ENCODE peak calls at places on chromosomes 6 and 20, in eight cellular contexts. C is tibial nerve, U is ovary, D is A549, P is Peyer's patch, B is HCT116, A is HepG2, S is breast epithelium. I is an unnamed sample.

GRCh38 chr20:6767166-6767535 is 335 bp upstream of the BMP2 start:
- DNase-seq in C (no peak), U (no peak), D (no peak), P (no peak), B (no peak), A (no peak), S (no peak), I (no peak)

GRCh38 chr6:110875548-110876169 is 1.1 kb downstream of the AMD1 start:
- DNase-seq in C (no peak), U (peak; percentile 78), D (no peak), P (peak; percentile 74), B (no peak), A (no peak), S (no peak), I (peak; percentile 62)

GRCh38 chr20:1505361-1505760 is 14.1 kb upstream of the SIRPB2 start:
- DNase-seq in C (no peak), U (no peak), D (no peak), P (no peak), B (no peak), A (no peak), S (no peak), I (no peak)

GRCh38 chr6:159180001-159180400 is 10.8 kb downstream of the FNDC1 start:
- DNase-seq in C (no peak), U (no peak), D (no peak), P (no peak), B (no peak), A (no peak), S (no peak), I (no peak)

GRCh38 chr6:7236312-7237209 is 76.4 kb downstream of the SSR1 start:
- DNase-seq in C (no peak), U (no peak), D (no peak), P (no peak), B (peak; percentile 35), A (no peak), S (no peak), I (peak; percentile 57)

GRCh38 chr6:108710560-108710959 is 137.7 kb upstream of the ARMC2 start:
- DNase-seq in C (no peak), U (no peak), D (no peak), P (no peak), B (no peak), A (no peak), S (no peak), I (no peak)

GRCh38 chr20:63939061-63939935 is 16.9 kb downstream of the UCKL1 start:
- DNase-seq in C (no peak), U (no peak), D (no peak), P (no peak), B (no peak), A (no peak), S (no peak), I (no peak)

GRCh38 chr6:12602951-12603710 is 113.4 kb upstream of the PHACTR1 start:
- DNase-seq in C (no peak), U (no peak), D (peak; percentile 19), P (no peak), B (peak; percentile 28), A (peak; percentile 43), S (peak; percentile 43), I (peak; percentile 26)

GRCh38 chr6:151241853-151242252 is 2.1 kb downstream of the AKAP12 start:
- DNase-seq in C (no peak), U (no peak), D (no peak), P (no peak), B (no peak), A (no peak), S (no peak), I (no peak)

GRCh38 chr6:151239603-151240035 is at the start of gene AKAP12:
- DNase-seq in C (peak; percentile 24), U (peak; percentile 77), D (no peak), P (no peak), B (no peak), A (no peak), S (no peak), I (no peak)

GRCh38 chr20:60092729-60093128 is 134.5 kb downstream of the CDH26 start:
- DNase-seq in C (no peak), U (no peak), D (no peak), P (no peak), B (no peak), A (no peak), S (no peak), I (no peak)

DNA sequence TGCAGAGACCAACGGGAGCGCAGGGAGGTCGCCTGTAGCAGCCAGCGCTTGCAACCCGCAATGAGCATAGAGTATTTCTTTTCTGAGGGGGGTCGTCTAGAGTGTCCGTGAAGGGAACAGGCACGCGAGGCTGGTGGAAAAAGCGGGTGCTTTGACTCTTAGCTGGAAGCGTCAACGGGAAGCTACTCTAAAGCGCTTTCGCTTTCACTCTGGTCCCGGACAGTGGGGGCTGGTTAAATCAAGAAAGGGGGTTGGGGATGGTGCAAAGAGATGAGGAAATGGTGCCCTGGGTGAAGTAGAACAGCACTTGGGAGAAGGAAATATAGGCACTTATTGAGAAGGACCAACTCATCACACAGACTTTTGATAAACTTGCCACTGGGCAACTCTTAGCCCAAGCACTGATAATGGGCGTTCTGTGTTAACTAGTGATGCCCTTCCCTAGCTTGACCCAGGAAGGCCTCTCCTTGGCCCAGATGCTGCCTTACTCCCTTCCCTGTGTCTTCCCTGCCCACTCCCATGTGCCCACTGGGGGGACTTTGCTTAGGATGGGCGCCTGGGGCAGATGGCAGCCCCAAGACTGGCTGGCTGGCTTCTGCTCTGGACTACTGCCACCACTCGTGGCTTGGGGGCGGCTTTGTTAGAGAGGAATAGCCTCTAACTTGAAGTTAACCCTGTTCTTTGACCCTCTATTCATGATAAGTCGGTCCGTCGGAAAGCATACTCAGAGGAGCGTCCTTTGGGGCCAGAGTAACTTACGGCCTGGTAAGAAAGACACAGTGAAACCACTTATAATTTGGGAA is 585 bp downstream of the PSMB9 start:
- DNase-seq in C (no peak), U (no peak), D (peak; percentile 18), P (peak; percentile 83), B (no peak), A (no peak), S (no peak), I (peak; percentile 34)
- TF ChIP-seq POLR2A in C (no peak), U (no peak), D (no peak), P (no peak), B (no peak), A (no peak), S (no peak), I (no peak)

DNA sequence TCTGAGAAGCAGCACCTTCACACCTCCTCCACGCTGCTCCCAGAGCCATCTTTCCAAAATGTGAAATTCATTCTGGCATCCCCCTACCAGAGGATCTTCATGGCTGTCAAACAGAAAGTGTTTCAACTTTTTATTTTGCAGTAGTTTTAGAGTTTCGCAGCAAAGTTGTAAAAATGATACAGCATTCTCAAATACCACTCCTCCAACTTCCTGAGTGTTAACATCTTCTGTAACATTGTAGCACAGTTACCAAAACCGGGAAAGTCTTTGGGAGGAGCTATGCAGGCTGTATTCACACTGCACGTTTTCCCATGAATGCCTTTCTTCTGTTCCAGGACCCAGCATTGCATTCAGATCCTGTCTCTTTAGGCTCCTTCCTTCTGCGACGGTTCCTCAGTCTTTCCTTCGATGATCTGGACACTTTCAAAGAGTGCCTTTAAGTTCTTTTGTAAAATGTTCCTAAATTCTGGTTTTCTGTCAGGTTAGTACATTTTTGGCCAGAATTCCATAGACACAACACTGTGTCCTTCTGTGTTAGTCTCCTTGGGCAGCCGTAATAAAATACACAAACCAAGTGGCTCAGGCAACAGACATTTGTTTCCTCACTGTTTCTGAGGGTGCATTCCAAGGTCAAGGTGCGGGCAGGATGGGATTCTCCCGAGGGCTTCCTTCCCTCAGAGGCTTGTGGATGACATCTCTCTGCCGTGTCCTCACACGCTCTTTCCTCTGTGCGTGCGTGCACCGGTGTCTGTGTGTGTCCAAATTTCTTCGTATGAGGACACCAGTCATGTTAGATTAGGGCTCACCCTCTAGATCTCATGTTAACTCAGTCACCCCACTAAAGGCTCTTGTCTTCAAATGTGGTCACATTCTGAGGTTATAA is 30.3 kb downstream of the CDYL start:
- DNase-seq in C (no peak), U (no peak), D (no peak), P (no peak), B (no peak), A (no peak), S (no peak), I (no peak)
- TF ChIP-seq CTCF in C (no peak), U (no peak), D (no peak), P (no peak), B (no peak), A (no peak), S (no peak), I (no peak)

GRCh38 chr20:38840053-38840893 is 34.8 kb downstream of the PPP1R16B start:
- DNase-seq in C (no peak), U (no peak), D (no peak), P (no peak), B (no peak), A (no peak), S (no peak), I (no peak)

GRCh38 chr20:38840894-38841470 is 35.5 kb downstream of the PPP1R16B start:
- DNase-seq in C (no peak), U (no peak), D (no peak), P (no peak), B (no peak), A (no peak), S (no peak), I (no peak)

GRCh38 chr20:38838326-38838725 is 32.8 kb downstream of the PPP1R16B start:
- DNase-seq in C (no peak), U (no peak), D (no peak), P (no peak), B (no peak), A (no peak), S (no peak), I (no peak)

GRCh38 chr20:38841570-38841969 is 36.1 kb downstream of the PPP1R16B start:
- DNase-seq in C (no peak), U (no peak), D (no peak), P (no peak), B (no peak), A (no peak), S (no peak), I (no peak)

DNA sequence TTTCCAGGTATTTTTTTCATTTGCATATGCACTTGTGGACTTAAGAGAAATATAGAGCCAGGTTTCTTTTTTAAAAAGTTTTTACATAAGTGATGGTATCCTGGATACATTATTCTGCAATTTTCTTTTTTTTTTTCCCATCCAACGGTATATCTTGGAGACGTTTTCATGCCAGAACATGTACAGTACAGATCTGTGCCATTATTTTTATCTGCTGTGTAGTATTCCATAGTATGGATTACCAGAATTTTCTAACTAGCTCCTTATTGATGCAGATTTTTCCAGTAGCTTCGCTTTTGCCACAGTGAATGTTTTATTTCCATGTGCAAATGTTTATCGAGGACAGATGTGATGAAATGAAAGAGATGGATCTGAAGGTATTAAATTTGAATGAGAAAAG is 34.1 kb downstream of the PPP1R16B start:
- DNase-seq in C (no peak), U (no peak), D (no peak), P (no peak), B (no peak), A (no peak), S (no peak), I (no peak)
- H3K4me1 ChIP-seq in C (no peaks in the 10 kb centered on the region), U (no peaks in the 10 kb centered on the region), D (no peaks in the 10 kb centered on the region), P (no peaks in the 10 kb centered on the region), B (no peaks in the 10 kb centered on the region), A (no peaks in the 10 kb centered on the region), S (no peaks in the 10 kb centered on the region), I (no peaks in the 10 kb centered on the region)

GRCh38 chr6:66556936-66557335 is 849.9 kb upstream of the EYS start:
- DNase-seq in C (no peak), U (no peak), D (no peak), P (no peak), B (no peak), A (no peak), S (no peak), I (no peak)

GRCh38 chr6:66558189-66558588 is 851.2 kb upstream of the EYS start:
- DNase-seq in C (no peak), U (no peak), D (no peak), P (no peak), B (no peak), A (peak; percentile 7), S (no peak), I (no peak)

GRCh38 chr6:66555082-66555481 is 848.1 kb upstream of the EYS start:
- DNase-seq in C (no peak), U (no peak), D (no peak), P (no peak), B (no peak), A (no peak), S (no peak), I (no peak)
- TF ChIP-seq POLR2A in C (no peak), U (no peak), D (no peak), P (no peak), B (no peak), A (no peak), S (no peak), I (no peak)